ENCODE peak calls at places on chromosomes 1 and 21, in four cellular contexts. F is cardiac fibroblast, B is natural killer cell, K is lung. Z is an unnamed sample.

GRCh38 chr1:205699416-205699815 is 19.1 kb upstream of the SLC45A3 start:
- DNase-seq in F (no peak), B (no peak), K (no peak), Z (no peak)

GRCh38 chr1:206506803-206507394 is 432 bp upstream of the RASSF5 start:
- DNase-seq in F (no peak), B (peak; percentile 58), K (no peak), Z (no peak)

GRCh38 chr1:36384542-36385409 is 948 bp downstream of the STK40 start:
- DNase-seq in F (peak; percentile 12), B (peak; percentile 37), K (peak; percentile 87), Z (no peak)

GRCh38 chr21:43271452-43272020 is 102.7 kb downstream of the CRYAA start:
- DNase-seq in F (no peak), B (no peak), K (no peak), Z (no peak)

GRCh38 chr1:65431111-65431705 is 10.7 kb downstream of the LEPR start:
- DNase-seq in F (peak; percentile 82), B (no peak), K (no peak), Z (no peak)

GRCh38 chr1:195173753-195174152 is 1434.5 kb downstream of the KCNT2 start:
- DNase-seq in F (no peak), B (no peak), K (no peak), Z (no peak)

GRCh38 chr1:192489748-192490147 is 85.8 kb upstream of the RGS1 start:
- DNase-seq in F (peak; percentile 95), B (no peak), K (no peak), Z (no peak)

GRCh38 chr1:223018534-223018933 is 124.5 kb downstream of the TLR5 start:
- DNase-seq in F (no peak), B (no peak), K (no peak), Z (no peak)

GRCh38 chr1:6316240-6317100 is 55.6 kb upstream of the GPR153 start:
- DNase-seq in F (no peak), B (no peak), K (no peak), Z (no peak)

GRCh38 chr1:232176222-232176621 is 453.7 kb downstream of the SIPA1L2 start:
- DNase-seq in F (no peak), B (no peak), K (no peak), Z (no peak)

GRCh38 chr1:1806890-1807289 is 28.6 kb upstream of the NADK start:
- DNase-seq in F (peak; percentile 14), B (no peak), K (no peak), Z (no peak)

GRCh38 chr1:61182049-61182448 is 99.7 kb downstream of the NFIA start:
- DNase-seq in F (peak; percentile 63), B (no peak), K (no peak), Z (no peak)

GRCh38 chr1:231702804-231703203 is 76.2 kb downstream of the DISC1 start:
- DNase-seq in F (peak; percentile 66), B (no peak), K (no peak), Z (no peak)

DNA sequence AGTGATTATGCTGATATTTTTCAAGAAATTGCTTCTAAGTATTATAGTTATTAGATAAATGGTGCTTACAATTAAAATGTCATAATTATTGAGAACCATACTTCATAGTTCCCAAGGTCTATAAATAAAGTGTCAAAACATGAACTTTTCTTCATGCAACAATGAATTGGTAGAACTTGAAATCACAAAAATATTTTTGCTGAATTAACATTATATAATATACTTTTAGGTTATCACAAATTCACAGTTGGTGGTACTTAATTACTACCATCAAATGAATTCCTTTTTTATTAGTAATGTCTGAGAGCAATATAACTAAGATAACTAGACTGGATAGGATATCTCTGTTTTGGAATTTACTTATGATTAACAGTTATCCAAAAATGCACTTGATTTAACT is 4.7 kb downstream of the DNM3 start:
- DNase-seq in F (no peak), B (no peak), K (no peak), Z (no peak)
- TF ChIP-seq CTCF in F (no peak), B (no peak), K (no peak), Z (no peak)

GRCh38 chr1:85054664-85055063 is 6.4 kb upstream of the MCOLN3 start:
- DNase-seq in F (no peak), B (no peak), K (no peak), Z (no peak)

GRCh38 chr1:85048296-85049064 is at the start of gene MCOLN3:
- DNase-seq in F (no peak), B (no peak), K (peak; percentile 37), Z (peak; percentile 55)

GRCh38 chr1:85047472-85048295 is 616 bp downstream of the MCOLN3 start:
- DNase-seq in F (no peak), B (no peak), K (peak; percentile 29), Z (peak; percentile 20)

GRCh38 chr1:85047144-85047471 is 1.2 kb downstream of the MCOLN3 start:
- DNase-seq in F (no peak), B (no peak), K (no peak), Z (no peak)

DNA sequence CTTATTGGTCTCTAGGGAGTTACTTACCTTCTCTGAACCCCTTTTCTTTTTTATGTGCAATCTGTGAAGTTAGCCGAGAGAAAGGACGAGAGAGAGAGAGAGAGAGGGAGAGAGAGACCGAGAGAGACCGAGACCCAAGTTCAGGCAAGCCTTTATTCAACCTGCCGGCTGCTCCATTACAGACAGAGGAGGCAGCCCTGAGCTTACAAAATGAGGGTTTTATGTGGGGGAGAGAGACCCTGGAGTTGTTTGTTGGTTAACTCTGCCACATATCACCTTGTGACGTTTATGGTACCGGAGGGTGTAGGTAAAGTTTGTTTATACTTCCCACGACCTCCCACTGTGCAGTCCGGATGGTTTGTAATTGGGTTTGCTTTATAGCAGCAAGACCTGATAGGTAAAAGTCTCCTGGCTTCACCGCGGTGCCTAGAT is 1.5 kb upstream of the MCOLN3 start:
- DNase-seq in F (no peak), B (no peak), K (no peak), Z (no peak)
- TF ChIP-seq CTCF in F (no peak), B (no peak), K (no peak), Z (no peak)

DNA sequence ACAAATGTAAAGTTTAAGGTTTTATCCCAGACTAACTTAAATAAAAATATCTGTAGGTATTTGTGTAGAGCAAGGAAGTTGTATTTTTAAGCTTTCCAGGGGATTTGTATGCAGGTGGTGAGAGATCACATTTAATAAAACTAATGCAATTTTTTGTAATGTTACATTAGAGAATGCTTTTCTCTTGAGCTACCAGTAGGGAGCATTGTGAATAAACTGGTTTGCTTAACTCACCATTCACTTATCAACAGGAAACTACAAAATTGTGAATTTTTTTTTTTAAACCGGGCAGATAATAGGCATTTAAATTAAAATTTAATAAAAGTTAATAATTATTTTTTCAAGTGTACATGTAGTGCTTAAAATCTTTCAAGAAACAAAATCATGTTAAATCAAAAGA is 78.6 kb downstream of the IVNS1ABP start:
- DNase-seq in F (peak; percentile 48), B (no peak), K (no peak), Z (no peak)
- TF ChIP-seq CTCF in F (peak; percentile 35), B (peak; percentile 67), K (peak; percentile 21), Z (peak; percentile 25)

GRCh38 chr1:158649052-158649451 is 37.5 kb downstream of the SPTA1 start:
- DNase-seq in F (no peak), B (no peak), K (no peak), Z (no peak)
- TF ChIP-seq CTCF in F (no peak), B (no peak), K (no peak), Z (no peak)

GRCh38 chr1:27548136-27548853 is 55.6 kb downstream of the AHDC1 start:
- DNase-seq in F (no peak), B (no peak), K (no peak), Z (no peak)

GRCh38 chr1:27545876-27546275 is 55.9 kb upstream of the WASF2 start:
- DNase-seq in F (no peak), B (no peak), K (no peak), Z (no peak)

GRCh38 chr1:27548858-27549719 is 54.9 kb downstream of the AHDC1 start:
- DNase-seq in F (no peak), B (no peak), K (no peak), Z (no peak)

GRCh38 chr1:27549807-27550408 is 54.0 kb downstream of the AHDC1 start:
- DNase-seq in F (no peak), B (no peak), K (no peak), Z (no peak)

DNA sequence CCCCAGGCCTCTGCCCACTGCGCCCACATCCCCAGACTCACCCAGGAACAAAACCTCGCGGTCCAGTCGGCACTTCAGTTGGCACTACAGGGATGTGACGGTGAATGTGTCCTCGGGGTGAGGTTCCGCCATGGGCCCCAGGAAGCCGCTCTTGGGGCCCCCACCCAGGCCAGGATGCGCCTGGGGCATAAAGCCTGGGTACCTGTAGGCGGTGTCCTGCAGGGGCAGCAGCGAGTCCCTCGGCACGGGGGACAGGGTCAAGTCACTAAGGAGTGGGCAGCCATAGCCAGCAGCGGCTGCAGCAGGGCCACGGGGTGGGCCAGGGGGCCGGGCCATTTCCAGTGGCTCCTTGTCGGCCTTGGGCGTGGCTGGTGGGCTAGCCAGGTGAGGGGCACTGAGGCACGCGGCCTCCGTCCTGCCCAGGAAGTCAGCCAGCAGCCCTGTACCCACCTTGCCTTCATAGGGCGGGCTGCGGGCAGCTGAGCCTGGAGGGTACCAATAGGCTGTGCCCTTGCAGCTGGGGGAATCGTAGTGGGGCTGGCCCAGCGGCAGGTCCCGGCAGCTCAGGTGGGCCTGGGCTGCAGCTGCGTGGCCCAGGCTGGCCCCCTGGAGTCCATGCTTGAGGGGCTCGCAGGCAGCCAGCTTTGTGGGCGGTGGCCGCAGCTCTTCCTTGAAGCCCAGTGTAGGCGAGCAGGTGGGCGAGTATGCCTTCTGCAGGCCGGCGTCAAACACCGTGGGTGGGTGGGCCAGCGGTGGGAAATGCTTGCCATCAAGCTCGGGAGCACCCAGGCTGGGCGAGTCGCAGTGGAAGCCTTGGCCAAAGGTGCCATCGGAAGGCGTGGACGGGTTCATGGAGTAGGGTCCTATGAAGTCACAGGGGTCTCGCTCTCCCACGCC is 56.5 kb downstream of the AHDC1 start:
- DNase-seq in F (no peak), B (no peak), K (no peak), Z (no peak)
- TF ChIP-seq CTCF in F (peak; percentile 15), B (no peak), K (no peak), Z (peak; percentile 26)

DNA sequence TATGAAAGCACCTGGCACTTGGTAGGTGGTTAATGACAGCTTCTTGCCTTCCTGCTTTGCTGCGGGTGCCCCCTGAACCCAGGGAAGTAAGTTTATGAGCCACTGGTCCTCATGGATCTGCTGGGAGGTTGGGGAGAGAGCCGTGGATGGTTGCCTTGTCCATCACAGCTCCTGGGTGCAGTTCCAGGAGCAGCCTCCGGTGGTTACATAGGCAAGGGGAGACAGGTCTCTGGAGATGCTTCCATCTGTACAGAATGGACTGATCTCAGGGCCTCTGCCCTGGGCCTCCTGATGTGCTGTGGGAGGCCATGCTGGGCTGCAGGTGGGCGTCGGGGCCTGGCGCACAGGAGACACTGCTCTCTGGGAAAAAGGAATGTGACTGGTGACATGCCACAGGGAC is 31.6 kb upstream of the ARHGEF10L start:
- DNase-seq in F (no peak), B (no peak), K (no peak), Z (no peak)
- TF ChIP-seq CTCF in F (peak; percentile 30), B (no peak), K (no peak), Z (no peak)